ENCODE peak calls at places on chromosomes 4 and X, in ten cellular contexts. One of them, this sample, is unnamed.
A peak's percentile ranks its signal among the peaks of the same experiment; 100 is the strongest.

GRCh38 chrX:39445336-39445735 is 644.1 kb downstream of the MID1IP1 start:
- DNase-seq in AG09319: no peak
- DNase-seq in CD8-positive, alpha-beta T cell: peak; percentile 25
- DNase-seq in fibroblast of pulmonary artery: peak; percentile 6
- DNase-seq in GM12865: peak; percentile 39
- DNase-seq in astrocyte: no peak
- DNase-seq in omental fat pad: peak; percentile 31
- DNase-seq in heart left ventricle: no peak
- DNase-seq in body of pancreas: no peak
- DNase-seq in MCF 10A: peak; percentile 16
- DNase-seq in this sample: peak; percentile 15

GRCh38 chr4:7918981-7919380 is 20.7 kb downstream of the AFAP1 start:
- DNase-seq in AG09319: no peak
- DNase-seq in CD8-positive, alpha-beta T cell: no peak
- DNase-seq in fibroblast of pulmonary artery: no peak
- DNase-seq in GM12865: no peak
- DNase-seq in astrocyte: no peak
- DNase-seq in omental fat pad: no peak
- DNase-seq in heart left ventricle: no peak
- DNase-seq in body of pancreas: no peak
- DNase-seq in MCF 10A: no peak
- DNase-seq in this sample: no peak

GRCh38 chr4:123110685-123111084 is 188.3 kb upstream of the NUDT6 start:
- DNase-seq in AG09319: no peak
- DNase-seq in CD8-positive, alpha-beta T cell: no peak
- DNase-seq in fibroblast of pulmonary artery: no peak
- DNase-seq in GM12865: no peak
- DNase-seq in astrocyte: no peak
- DNase-seq in omental fat pad: no peak
- DNase-seq in heart left ventricle: no peak
- DNase-seq in body of pancreas: no peak
- DNase-seq in MCF 10A: no peak
- DNase-seq in this sample: no peak

GRCh38 chrX:153875391-153876111 is 10.4 kb downstream of the L1CAM start:
- DNase-seq in AG09319: no peak
- DNase-seq in CD8-positive, alpha-beta T cell: peak; percentile 54
- DNase-seq in fibroblast of pulmonary artery: peak; percentile 23
- DNase-seq in GM12865: peak; percentile 32
- DNase-seq in astrocyte: no peak
- DNase-seq in omental fat pad: peak; percentile 35
- DNase-seq in heart left ventricle: no peak
- DNase-seq in body of pancreas: peak; percentile 43
- DNase-seq in MCF 10A: peak; percentile 42
- DNase-seq in this sample: peak; percentile 68

GRCh38 chrX:101977091-101977490 is 45.3 kb upstream of the ZMAT1 start:
- DNase-seq in AG09319: no peak
- DNase-seq in CD8-positive, alpha-beta T cell: no peak
- DNase-seq in fibroblast of pulmonary artery: no peak
- DNase-seq in GM12865: no peak
- DNase-seq in astrocyte: no peak
- DNase-seq in omental fat pad: no peak
- DNase-seq in heart left ventricle: no peak
- DNase-seq in body of pancreas: no peak
- DNase-seq in MCF 10A: no peak
- DNase-seq in this sample: no peak

GRCh38 chr4:118327554-118328241 is 25.1 kb downstream of the PRSS12 start:
- DNase-seq in AG09319: peak; percentile 72
- DNase-seq in CD8-positive, alpha-beta T cell: no peak
- DNase-seq in fibroblast of pulmonary artery: no peak
- DNase-seq in GM12865: no peak
- DNase-seq in astrocyte: no peak
- DNase-seq in omental fat pad: no peak
- DNase-seq in heart left ventricle: no peak
- DNase-seq in body of pancreas: no peak
- DNase-seq in MCF 10A: no peak
- DNase-seq in this sample: no peak

GRCh38 chrX:74523224-74523623 is 91.2 kb downstream of the RLIM start:
- DNase-seq in AG09319: no peak
- DNase-seq in CD8-positive, alpha-beta T cell: no peak
- DNase-seq in fibroblast of pulmonary artery: peak; percentile 33
- DNase-seq in GM12865: no peak
- DNase-seq in astrocyte: no peak
- DNase-seq in omental fat pad: no peak
- DNase-seq in heart left ventricle: no peak
- DNase-seq in body of pancreas: no peak
- DNase-seq in MCF 10A: no peak
- DNase-seq in this sample: no peak

GRCh38 chrX:40622741-40623536 is at the start of gene MPC1L:
- DNase-seq in AG09319: no peak
- DNase-seq in CD8-positive, alpha-beta T cell: no peak
- DNase-seq in fibroblast of pulmonary artery: no peak
- DNase-seq in GM12865: no peak
- DNase-seq in astrocyte: no peak
- DNase-seq in omental fat pad: no peak
- DNase-seq in heart left ventricle: no peak
- DNase-seq in body of pancreas: no peak
- DNase-seq in MCF 10A: no peak
- DNase-seq in this sample: no peak

GRCh38 chrX:74923942-74924448 is 1.3 kb downstream of the NEXMIF start:
- DNase-seq in AG09319: no peak
- DNase-seq in CD8-positive, alpha-beta T cell: peak; percentile 21
- DNase-seq in fibroblast of pulmonary artery: peak; percentile 4
- DNase-seq in GM12865: peak; percentile 16
- DNase-seq in astrocyte: no peak
- DNase-seq in omental fat pad: no peak
- DNase-seq in heart left ventricle: no peak
- DNase-seq in body of pancreas: peak; percentile 22
- DNase-seq in MCF 10A: no peak
- DNase-seq in this sample: no peak

GRCh38 chrX:45621356-45622041 is 420.8 kb upstream of the DIPK2B start:
- DNase-seq in AG09319: peak; percentile 27
- DNase-seq in CD8-positive, alpha-beta T cell: no peak
- DNase-seq in fibroblast of pulmonary artery: peak; percentile 53
- DNase-seq in GM12865: peak; percentile 2
- DNase-seq in astrocyte: peak; percentile 77
- DNase-seq in omental fat pad: no peak
- DNase-seq in heart left ventricle: no peak
- DNase-seq in body of pancreas: no peak
- DNase-seq in MCF 10A: peak; percentile 65
- DNase-seq in this sample: no peak

GRCh38 chr4:105088110-105088879 is 58.4 kb upstream of the TET2 start:
- DNase-seq in AG09319: peak; percentile 58
- DNase-seq in CD8-positive, alpha-beta T cell: no peak
- DNase-seq in fibroblast of pulmonary artery: peak; percentile 94
- DNase-seq in GM12865: no peak
- DNase-seq in astrocyte: peak; percentile 98
- DNase-seq in omental fat pad: no peak
- DNase-seq in heart left ventricle: no peak
- DNase-seq in body of pancreas: no peak
- DNase-seq in MCF 10A: peak; percentile 58
- DNase-seq in this sample: no peak

GRCh38 chrX:46739736-46740135 is 19.2 kb downstream of the SLC9A7 start:
- DNase-seq in AG09319: no peak
- DNase-seq in CD8-positive, alpha-beta T cell: no peak
- DNase-seq in fibroblast of pulmonary artery: no peak
- DNase-seq in GM12865: no peak
- DNase-seq in astrocyte: no peak
- DNase-seq in omental fat pad: no peak
- DNase-seq in heart left ventricle: no peak
- DNase-seq in body of pancreas: no peak
- DNase-seq in MCF 10A: no peak
- DNase-seq in this sample: no peak

GRCh38 chrX:139446832-139447231 is 83.7 kb upstream of the F9 start:
- DNase-seq in AG09319: no peak
- DNase-seq in CD8-positive, alpha-beta T cell: no peak
- DNase-seq in fibroblast of pulmonary artery: no peak
- DNase-seq in GM12865: no peak
- DNase-seq in astrocyte: no peak
- DNase-seq in omental fat pad: no peak
- DNase-seq in heart left ventricle: no peak
- DNase-seq in body of pancreas: no peak
- DNase-seq in MCF 10A: no peak
- DNase-seq in this sample: no peak

GRCh38 chr4:113657834-113658233 is 103.7 kb downstream of the CAMK2D start:
- DNase-seq in AG09319: no peak
- DNase-seq in CD8-positive, alpha-beta T cell: no peak
- DNase-seq in fibroblast of pulmonary artery: no peak
- DNase-seq in GM12865: no peak
- DNase-seq in astrocyte: peak; percentile 63
- DNase-seq in omental fat pad: no peak
- DNase-seq in heart left ventricle: no peak
- DNase-seq in body of pancreas: no peak
- DNase-seq in MCF 10A: peak; percentile 64
- DNase-seq in this sample: no peak

GRCh38 chrX:120125444-120125843 is 9.7 kb upstream of the RHOXF1 start:
- DNase-seq in AG09319: no peak
- DNase-seq in CD8-positive, alpha-beta T cell: no peak
- DNase-seq in fibroblast of pulmonary artery: no peak
- DNase-seq in GM12865: no peak
- DNase-seq in astrocyte: no peak
- DNase-seq in omental fat pad: no peak
- DNase-seq in heart left ventricle: no peak
- DNase-seq in body of pancreas: no peak
- DNase-seq in MCF 10A: no peak
- DNase-seq in this sample: no peak

GRCh38 chrX:153725039-153725831 is 579 bp downstream of the ABCD1 start:
- DNase-seq in AG09319: no peak
- DNase-seq in CD8-positive, alpha-beta T cell: peak; percentile 30
- DNase-seq in fibroblast of pulmonary artery: no peak
- DNase-seq in GM12865: peak; percentile 8
- DNase-seq in astrocyte: no peak
- DNase-seq in omental fat pad: no peak
- DNase-seq in heart left ventricle: no peak
- DNase-seq in body of pancreas: peak; percentile 37
- DNase-seq in MCF 10A: no peak
- DNase-seq in this sample: no peak

GRCh38 chrX:48891402-48892288 is 5.9 kb downstream of the TIMM17B start:
- DNase-seq in AG09319: peak; percentile 65
- DNase-seq in CD8-positive, alpha-beta T cell: peak; percentile 83
- DNase-seq in fibroblast of pulmonary artery: peak; percentile 88
- DNase-seq in GM12865: peak; percentile 81
- DNase-seq in astrocyte: peak; percentile 62
- DNase-seq in omental fat pad: peak; percentile 37
- DNase-seq in heart left ventricle: peak; percentile 87
- DNase-seq in body of pancreas: peak; percentile 90
- DNase-seq in MCF 10A: peak; percentile 83
- DNase-seq in this sample: peak; percentile 87

GRCh38 chr4:173360587-173361221 is 10.1 kb upstream of the SAP30 start:
- DNase-seq in AG09319: no peak
- DNase-seq in CD8-positive, alpha-beta T cell: no peak
- DNase-seq in fibroblast of pulmonary artery: peak; percentile 45
- DNase-seq in GM12865: no peak
- DNase-seq in astrocyte: no peak
- DNase-seq in omental fat pad: no peak
- DNase-seq in heart left ventricle: no peak
- DNase-seq in body of pancreas: no peak
- DNase-seq in MCF 10A: peak; percentile 25
- DNase-seq in this sample: no peak
- TF ChIP-seq CTCF in AG09319: peak; percentile 39
- TF ChIP-seq CTCF in CD8-positive, alpha-beta T cell: no peak
- TF ChIP-seq CTCF in fibroblast of pulmonary artery: peak; percentile 46
- TF ChIP-seq CTCF in GM12865: no peak
- TF ChIP-seq CTCF in astrocyte: peak; percentile 17
- TF ChIP-seq CTCF in omental fat pad: no peak
- TF ChIP-seq CTCF in heart left ventricle: no peak
- TF ChIP-seq CTCF in body of pancreas: no peak
- TF ChIP-seq CTCF in MCF 10A: peak; percentile 27
- TF ChIP-seq CTCF in this sample: no peak

GRCh38 chr4:168321006-168321405 is 2.5 kb upstream of the DDX60 start:
- DNase-seq in AG09319: no peak
- DNase-seq in CD8-positive, alpha-beta T cell: no peak
- DNase-seq in fibroblast of pulmonary artery: no peak
- DNase-seq in GM12865: no peak
- DNase-seq in astrocyte: no peak
- DNase-seq in omental fat pad: no peak
- DNase-seq in heart left ventricle: no peak
- DNase-seq in body of pancreas: no peak
- DNase-seq in MCF 10A: no peak
- DNase-seq in this sample: no peak

GRCh38 chr4:168319486-168320019 is 1.0 kb upstream of the DDX60 start:
- DNase-seq in AG09319: no peak
- DNase-seq in CD8-positive, alpha-beta T cell: no peak
- DNase-seq in fibroblast of pulmonary artery: no peak
- DNase-seq in GM12865: no peak
- DNase-seq in astrocyte: no peak
- DNase-seq in omental fat pad: no peak
- DNase-seq in heart left ventricle: no peak
- DNase-seq in body of pancreas: no peak
- DNase-seq in MCF 10A: no peak
- DNase-seq in this sample: peak; percentile 3

GRCh38 chr4:168318266-168318895 is at the start of gene DDX60:
- DNase-seq in AG09319: peak; percentile 29
- DNase-seq in CD8-positive, alpha-beta T cell: peak; percentile 87
- DNase-seq in fibroblast of pulmonary artery: peak; percentile 79
- DNase-seq in GM12865: peak; percentile 88
- DNase-seq in astrocyte: peak; percentile 61
- DNase-seq in omental fat pad: peak; percentile 41
- DNase-seq in heart left ventricle: peak; percentile 84
- DNase-seq in body of pancreas: peak; percentile 76
- DNase-seq in MCF 10A: peak; percentile 87
- DNase-seq in this sample: peak; percentile 77
- TF ChIP-seq CTCF in AG09319: peak; percentile 62
- TF ChIP-seq CTCF in CD8-positive, alpha-beta T cell: no peak
- TF ChIP-seq CTCF in fibroblast of pulmonary artery: peak; percentile 48
- TF ChIP-seq CTCF in GM12865: peak; percentile 29
- TF ChIP-seq CTCF in astrocyte: no peak
- TF ChIP-seq CTCF in omental fat pad: no peak
- TF ChIP-seq CTCF in heart left ventricle: peak; percentile 47
- TF ChIP-seq CTCF in body of pancreas: peak; percentile 27
- TF ChIP-seq CTCF in MCF 10A: peak; percentile 30
- TF ChIP-seq CTCF in this sample: peak; percentile 46

DNA sequence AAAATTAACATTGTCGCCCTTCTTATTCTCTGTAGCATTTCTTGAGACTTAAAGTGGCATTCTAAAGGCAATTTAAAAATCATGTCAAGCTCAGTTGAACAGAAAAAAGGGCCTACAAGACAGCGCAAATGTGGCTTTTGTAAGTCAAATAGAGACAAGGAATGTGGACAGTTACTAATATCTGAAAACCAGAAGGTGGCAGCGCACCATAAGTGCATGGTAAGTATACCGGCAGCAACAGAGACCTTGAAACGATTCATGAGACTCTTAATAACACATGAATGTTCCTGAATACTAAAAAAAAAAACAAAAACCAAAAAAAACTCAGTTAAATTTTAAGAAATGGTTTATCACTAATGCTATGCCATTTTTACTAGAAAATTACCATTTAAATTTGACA is 82.4 kb upstream of the HPRT1 start:
- DNase-seq in AG09319: peak; percentile 8
- DNase-seq in CD8-positive, alpha-beta T cell: no peak
- DNase-seq in fibroblast of pulmonary artery: peak; percentile 67
- DNase-seq in GM12865: peak; percentile 68
- DNase-seq in astrocyte: peak; percentile 36
- DNase-seq in omental fat pad: no peak
- DNase-seq in heart left ventricle: no peak
- DNase-seq in body of pancreas: peak; percentile 31
- DNase-seq in MCF 10A: peak; percentile 61
- DNase-seq in this sample: peak; percentile 21
- TF ChIP-seq CTCF in AG09319: peak; percentile 37
- TF ChIP-seq CTCF in CD8-positive, alpha-beta T cell: no peak
- TF ChIP-seq CTCF in fibroblast of pulmonary artery: peak; percentile 44
- TF ChIP-seq CTCF in GM12865: peak; percentile 6
- TF ChIP-seq CTCF in astrocyte: peak; percentile 27
- TF ChIP-seq CTCF in omental fat pad: no peak
- TF ChIP-seq CTCF in heart left ventricle: no peak
- TF ChIP-seq CTCF in body of pancreas: no peak
- TF ChIP-seq CTCF in MCF 10A: peak; percentile 20
- TF ChIP-seq CTCF in this sample: no peak

GRCh38 chr4:74134500-74134852 is 23.4 kb upstream of the MTHFD2L start:
- DNase-seq in AG09319: no peak
- DNase-seq in CD8-positive, alpha-beta T cell: no peak
- DNase-seq in fibroblast of pulmonary artery: no peak
- DNase-seq in GM12865: no peak
- DNase-seq in astrocyte: no peak
- DNase-seq in omental fat pad: no peak
- DNase-seq in heart left ventricle: no peak
- DNase-seq in body of pancreas: no peak
- DNase-seq in MCF 10A: no peak
- DNase-seq in this sample: no peak
- TF ChIP-seq CTCF in AG09319: no peak
- TF ChIP-seq CTCF in CD8-positive, alpha-beta T cell: no peak
- TF ChIP-seq CTCF in fibroblast of pulmonary artery: no peak
- TF ChIP-seq CTCF in GM12865: no peak
- TF ChIP-seq CTCF in astrocyte: no peak
- TF ChIP-seq CTCF in omental fat pad: no peak
- TF ChIP-seq CTCF in heart left ventricle: no peak
- TF ChIP-seq CTCF in body of pancreas: no peak
- TF ChIP-seq CTCF in MCF 10A: no peak
- TF ChIP-seq CTCF in this sample: no peak

This sample was measured in Calu3.